ENCODE peak calls at places on chromosomes 12 and 14, in ten cellular contexts. E is transverse colon, V is tibial nerve, C is ovary, Y is SK-N-SH, N is upper lobe of left lung, S is H1, I is K562, D is suprapubic skin, U is sigmoid colon. H is an unnamed sample.

GRCh38 chr12:79674629-79675028 is 16.1 kb downstream of the PAWR start:
- DNase-seq in I (no peak), Y (no peak), U (no peak), N (no peak), E (no peak), C (no peak), S (no peak), D (no peak), V (no peak), H (no peak)

GRCh38 chr14:81384900-81385299 is 15.2 kb downstream of the STON2 start:
- DNase-seq in V (no peak), N (no peak), E (no peak), I (no peak), C (no peak), S (no peak), D (no peak), U (no peak), Y (no peak), H (no peak)

GRCh38 chr12:32612658-32613614 is 66.2 kb upstream of the DNM1L start:
- DNase-seq in Y (no peak), C (no peak), N (no peak), I (no peak), D (no peak), V (no peak), S (no peak), U (no peak), E (no peak), H (no peak)

GRCh38 chr12:88520436-88520820 is 59.8 kb downstream of the KITLG start:
- DNase-seq in I (no peak), S (no peak), N (no peak), Y (no peak), E (no peak), U (no peak), D (no peak), C (no peak), V (no peak), H (no peak)

GRCh38 chr12:48003226-48004038 is 844 bp downstream of the COL2A1 start:
- DNase-seq in Y (no peak), N (no peak), I (peak; percentile 11), V (no peak), D (no peak), C (no peak), U (no peak), E (no peak), S (no peak), H (no peak)

GRCh38 chr14:98688446-98688845 is 583.6 kb downstream of the BCL11B start:
- DNase-seq in C (no peak), N (no peak), D (no peak), I (no peak), E (no peak), Y (no peak), S (no peak), U (no peak), V (no peak), H (no peak)

GRCh38 chr14:22871962-22872832 is 657 bp downstream of the LRP10 start:
- DNase-seq in V (peak; percentile 91), E (peak; percentile 92), N (peak; percentile 88), U (peak; percentile 93), I (peak; percentile 93), C (peak; percentile 90), Y (peak; percentile 83), D (peak; percentile 91), S (no peak), H (peak; percentile 90)

GRCh38 chr12:89789862-89790261 is 81.2 kb upstream of the ATP2B1 start:
- DNase-seq in N (peak; percentile 30), U (no peak), Y (no peak), V (no peak), D (no peak), C (no peak), I (no peak), S (no peak), E (no peak), H (no peak)

GRCh38 chr12:49543914-49544815 is 5.3 kb downstream of the KCNH3 start:
- DNase-seq in I (no peak), U (no peak), S (no peak), N (no peak), Y (peak; percentile 33), D (no peak), C (no peak), V (no peak), E (no peak), H (no peak)

GRCh38 chr14:33332497-33332896 is 393.8 kb downstream of the NPAS3 start:
- DNase-seq in Y (no peak), C (no peak), D (no peak), N (no peak), S (no peak), U (no peak), E (no peak), I (no peak), V (no peak), H (no peak)

DNA sequence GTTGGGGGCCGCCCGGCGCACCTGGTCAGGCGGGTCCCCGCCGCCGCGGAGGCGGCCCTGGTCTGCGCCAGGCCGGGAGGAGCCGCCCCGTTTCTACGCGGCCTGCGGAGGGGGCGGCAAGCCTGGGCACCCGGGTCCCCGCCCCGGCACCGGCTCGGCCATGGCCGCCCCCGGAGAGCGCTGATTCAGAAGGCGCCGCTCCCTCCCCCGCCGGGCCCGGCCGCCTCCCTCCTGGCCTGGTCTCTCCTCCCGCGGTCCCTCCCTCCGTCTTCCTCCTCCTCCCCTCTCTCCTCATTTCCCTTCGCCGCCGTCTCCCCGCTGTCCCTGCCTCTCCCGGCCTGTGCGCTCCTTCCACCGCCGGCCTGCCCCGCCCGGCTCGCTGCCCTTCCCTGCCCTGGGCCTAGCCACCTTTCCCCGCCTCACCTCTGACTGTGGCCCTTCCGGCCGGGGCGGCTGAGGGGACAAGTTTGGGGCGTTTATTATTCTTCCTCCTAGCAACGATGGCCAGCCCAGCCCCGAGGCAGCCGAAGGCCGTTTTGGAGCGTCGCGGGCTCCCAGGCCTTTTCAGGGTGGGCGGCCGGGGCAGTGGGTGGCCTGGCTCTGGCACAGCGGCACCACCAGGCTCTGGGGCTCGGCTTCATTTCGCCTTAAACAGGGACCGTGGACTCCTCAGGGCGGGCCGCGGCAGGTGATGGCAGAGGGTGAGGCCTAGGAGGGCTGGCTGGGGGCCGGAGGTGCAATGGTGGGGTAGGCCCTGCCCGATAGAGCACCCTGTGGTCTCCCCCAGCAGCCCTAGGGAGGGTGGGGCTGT is 768 bp downstream of the CEP170B start:
- DNase-seq in Y (peak; percentile 80), D (peak; percentile 86), V (peak; percentile 47), I (peak; percentile 75), U (peak; percentile 85), S (no peak), N (peak; percentile 65), E (peak; percentile 77), C (peak; percentile 76), H (peak; percentile 78)
- H3K27me3 ChIP-seq in Y (no peaks in the 10 kb centered on the region), D (no peaks in the 10 kb centered on the region), V (peaks cover 12% of the 10 kb centered on the region), I (no peaks in the 10 kb centered on the region), U (no peaks in the 10 kb centered on the region), S (no peaks in the 10 kb centered on the region), N (peaks cover 7% of the 10 kb centered on the region), E (no peaks in the 10 kb centered on the region), C (no peaks in the 10 kb centered on the region), H (no peaks in the 10 kb centered on the region)

GRCh38 chr12:45215419-45216296 is at the start of gene ANO6:
- DNase-seq in N (peak; percentile 93), S (no peak), D (peak; percentile 93), U (peak; percentile 96), C (peak; percentile 86), I (peak; percentile 91), E (peak; percentile 92), Y (peak; percentile 87), V (peak; percentile 80), H (peak; percentile 89)
- TF ChIP-seq CTCF in N (peak; percentile 18), S (peak; percentile 4), D (no peak), U (peak; percentile 5), C (no peak), I (peak; percentile 54), E (no peak), Y (peak; percentile 49), V (peak; percentile 5), H (no peak)

GRCh38 chr12:53101266-53101665 is 2.0 kb upstream of the SOAT2 start:
- DNase-seq in N (no peak), E (no peak), S (no peak), U (peak; percentile 48), Y (no peak), V (no peak), D (peak; percentile 37), I (no peak), C (no peak), H (no peak)

GRCh38 chr12:53105256-53105655 is 2.0 kb downstream of the SOAT2 start:
- DNase-seq in S (no peak), V (no peak), I (no peak), Y (no peak), E (no peak), N (no peak), D (no peak), C (no peak), U (no peak), H (peak; percentile 1)

GRCh38 chr12:53101931-53102781 is 1.1 kb upstream of the SOAT2 start:
- DNase-seq in E (no peak), Y (no peak), S (no peak), U (peak; percentile 57), N (no peak), V (no peak), D (peak; percentile 42), C (no peak), I (no peak), H (no peak)

GRCh38 chr12:53103860-53104305 is 597 bp downstream of the SOAT2 start:
- DNase-seq in N (peak; percentile 32), C (no peak), E (peak; percentile 18), D (peak; percentile 45), Y (no peak), U (no peak), S (no peak), V (no peak), I (peak; percentile 49), H (no peak)

DNA sequence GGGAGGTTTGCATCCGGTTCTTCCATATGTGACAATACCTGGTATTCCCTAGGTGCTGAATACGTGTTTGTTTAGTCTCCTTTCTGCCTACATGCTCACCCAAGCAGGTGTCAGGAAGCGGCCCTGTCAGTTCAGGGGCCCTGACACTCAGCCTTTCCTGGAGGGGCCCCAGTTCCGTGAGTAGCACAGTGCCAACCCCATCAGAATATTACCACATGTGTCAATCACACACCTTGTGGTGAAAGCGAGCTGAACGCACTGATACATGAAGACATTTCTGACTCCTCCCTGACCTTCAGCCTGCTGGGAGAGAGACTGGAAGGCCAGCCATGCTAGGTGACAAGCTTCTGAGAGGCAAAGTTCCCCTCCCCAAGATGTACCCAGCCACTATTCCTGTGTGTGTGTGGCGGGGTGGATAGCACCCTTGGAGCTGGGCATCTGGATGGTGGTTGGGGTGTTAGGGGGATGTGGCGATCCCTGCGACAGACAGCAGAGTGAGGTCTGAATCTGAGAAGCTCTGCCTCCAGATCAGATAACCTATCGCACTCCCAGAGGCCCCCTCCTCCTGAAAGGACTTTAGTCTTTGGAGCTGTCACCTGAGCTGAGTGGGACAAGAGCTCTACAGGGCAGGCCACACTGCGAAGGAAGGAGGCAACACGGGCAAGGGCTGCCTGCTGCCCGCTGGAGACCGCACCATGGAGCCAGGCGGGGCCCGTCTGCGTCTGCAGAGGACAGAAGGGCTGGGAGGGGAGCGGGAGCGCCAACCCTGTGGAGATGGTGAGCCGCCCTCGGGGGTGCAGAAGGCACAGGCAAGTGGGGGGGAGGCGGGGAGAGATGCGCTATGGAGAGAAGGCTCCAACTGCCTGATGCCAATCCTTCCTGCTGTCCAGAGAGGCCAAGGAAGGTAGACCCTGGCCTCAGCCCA is at the start of gene SOAT2:
- DNase-seq in Y (no peak), D (peak; percentile 59), S (no peak), V (no peak), I (no peak), C (no peak), U (peak; percentile 58), N (no peak), E (no peak), H (no peak)
- TF ChIP-seq EP300 in Y (no peak), D (no peak), S (no peak), V (no peak), I (no peak), C (no peak), U (no peak), N (no peak), E (no peak), H (no peak)

GRCh38 chr12:9258676-9259075 is 50.5 kb upstream of the PZP start:
- DNase-seq in I (no peak), C (no peak), U (no peak), S (no peak), Y (no peak), E (no peak), V (no peak), N (no peak), D (no peak), H (no peak)
- H3K27me3 ChIP-seq in I (no peaks in the 10 kb centered on the region), C (no peaks in the 10 kb centered on the region), U (no peaks in the 10 kb centered on the region), S (no peaks in the 10 kb centered on the region), Y (peaks cover 5% of the 10 kb centered on the region), E (no peaks in the 10 kb centered on the region), V (no peaks in the 10 kb centered on the region), N (no peaks in the 10 kb centered on the region), D (no peaks in the 10 kb centered on the region), H (no peaks in the 10 kb centered on the region)